ENCODE peak calls at places on chromosome 17, in nine cellular contexts. One of them, this sample, is unnamed.

GRCh38 chr17:8696456-8696855 is 48.2 kb downstream of the CCDC42 start:
- DNase-seq in prostate gland: no peak
- DNase-seq in hepatocyte: no peak
- DNase-seq in A549: no peak
- DNase-seq in DND-41: no peak
- DNase-seq in dorsolateral prefrontal cortex: no peak
- DNase-seq in heart right ventricle: no peak
- DNase-seq in HepG2: no peak
- DNase-seq in CD4-positive, CD25-positive, alpha-beta regulatory T cell: no peak
- DNase-seq in this sample: no peak

GRCh38 chr17:43924558-43924957 is 17.2 kb upstream of the MPP2 start:
- DNase-seq in prostate gland: no peak
- DNase-seq in hepatocyte: peak
- DNase-seq in DND-41: no peak
- DNase-seq in heart right ventricle: no peak
- DNase-seq in HepG2: no peak
- DNase-seq in CD4-positive, CD25-positive, alpha-beta regulatory T cell: no peak
- DNase-seq in A549: no peak
- DNase-seq in dorsolateral prefrontal cortex: no peak
- DNase-seq in this sample: no peak

GRCh38 chr17:66839616-66840015 is 4.7 kb downstream of the CACNG5 start:
- DNase-seq in prostate gland: no peak
- DNase-seq in A549: no peak
- DNase-seq in heart right ventricle: no peak
- DNase-seq in CD4-positive, CD25-positive, alpha-beta regulatory T cell: no peak
- DNase-seq in HepG2: no peak
- DNase-seq in hepatocyte: no peak
- DNase-seq in DND-41: no peak
- DNase-seq in dorsolateral prefrontal cortex: no peak
- DNase-seq in this sample: no peak

GRCh38 chr17:19645608-19646250 is 2.8 kb upstream of the ALDH3A2 start:
- DNase-seq in CD4-positive, CD25-positive, alpha-beta regulatory T cell: peak
- DNase-seq in DND-41: peak
- DNase-seq in prostate gland: no peak
- DNase-seq in A549: peak
- DNase-seq in HepG2: peak
- DNase-seq in dorsolateral prefrontal cortex: peak
- DNase-seq in hepatocyte: peak
- DNase-seq in heart right ventricle: peak
- DNase-seq in this sample: no peak

GRCh38 chr17:78358538-78359215 is 1.2 kb downstream of the SOCS3 start:
- DNase-seq in DND-41: no peak
- DNase-seq in hepatocyte: no peak
- DNase-seq in prostate gland: no peak
- DNase-seq in heart right ventricle: peak
- DNase-seq in CD4-positive, CD25-positive, alpha-beta regulatory T cell: peak
- DNase-seq in A549: peak
- DNase-seq in HepG2: no peak
- DNase-seq in dorsolateral prefrontal cortex: no peak
- DNase-seq in this sample: no peak

GRCh38 chr17:45376171-45376564 is 56.5 kb downstream of the ARHGAP27 start:
- DNase-seq in CD4-positive, CD25-positive, alpha-beta regulatory T cell: no peak
- DNase-seq in hepatocyte: no peak
- DNase-seq in HepG2: no peak
- DNase-seq in heart right ventricle: no peak
- DNase-seq in DND-41: no peak
- DNase-seq in dorsolateral prefrontal cortex: no peak
- DNase-seq in A549: no peak
- DNase-seq in prostate gland: no peak
- DNase-seq in this sample: no peak

GRCh38 chr17:7445011-7445927 is at the start of gene CHRNB1:
- DNase-seq in CD4-positive, CD25-positive, alpha-beta regulatory T cell: peak
- DNase-seq in prostate gland: no peak
- DNase-seq in A549: peak
- DNase-seq in hepatocyte: peak
- DNase-seq in heart right ventricle: peak
- DNase-seq in DND-41: peak
- DNase-seq in HepG2: peak
- DNase-seq in dorsolateral prefrontal cortex: peak
- DNase-seq in this sample: peak

GRCh38 chr17:53630638-53631037 is 192.1 kb upstream of the KIF2B start:
- DNase-seq in prostate gland: no peak
- DNase-seq in HepG2: no peak
- DNase-seq in DND-41: no peak
- DNase-seq in hepatocyte: no peak
- DNase-seq in dorsolateral prefrontal cortex: no peak
- DNase-seq in heart right ventricle: no peak
- DNase-seq in CD4-positive, CD25-positive, alpha-beta regulatory T cell: no peak
- DNase-seq in A549: no peak
- DNase-seq in this sample: no peak

GRCh38 chr17:6755731-6756184 is at the start of gene XAF1:
- DNase-seq in dorsolateral prefrontal cortex: no peak
- DNase-seq in heart right ventricle: peak
- DNase-seq in CD4-positive, CD25-positive, alpha-beta regulatory T cell: peak
- DNase-seq in prostate gland: peak
- DNase-seq in HepG2: no peak
- DNase-seq in hepatocyte: no peak
- DNase-seq in DND-41: peak
- DNase-seq in A549: no peak
- DNase-seq in this sample: peak

GRCh38 chr17:38751144-38751802 is 1.3 kb upstream of the PSMB3 start:
- DNase-seq in prostate gland: no peak
- DNase-seq in dorsolateral prefrontal cortex: no peak
- DNase-seq in HepG2: no peak
- DNase-seq in hepatocyte: peak
- DNase-seq in A549: peak
- DNase-seq in heart right ventricle: no peak
- DNase-seq in CD4-positive, CD25-positive, alpha-beta regulatory T cell: no peak
- DNase-seq in DND-41: peak
- DNase-seq in this sample: no peak

GRCh38 chr17:83122834-83123233 is 43.4 kb downstream of the METRNL start:
- DNase-seq in CD4-positive, CD25-positive, alpha-beta regulatory T cell: no peak
- DNase-seq in hepatocyte: no peak
- DNase-seq in DND-41: no peak
- DNase-seq in prostate gland: no peak
- DNase-seq in A549: peak
- DNase-seq in dorsolateral prefrontal cortex: no peak
- DNase-seq in HepG2: no peak
- DNase-seq in heart right ventricle: no peak
- DNase-seq in this sample: no peak

GRCh38 chr17:77681820-77682219 is 276.7 kb upstream of the TNRC6C start:
- DNase-seq in DND-41: no peak
- DNase-seq in dorsolateral prefrontal cortex: peak
- DNase-seq in HepG2: no peak
- DNase-seq in hepatocyte: peak
- DNase-seq in A549: no peak
- DNase-seq in prostate gland: peak
- DNase-seq in CD4-positive, CD25-positive, alpha-beta regulatory T cell: no peak
- DNase-seq in heart right ventricle: peak
- DNase-seq in this sample: no peak

GRCh38 chr17:45708707-45709290 is 75.3 kb upstream of the CRHR1 start:
- DNase-seq in A549: no peak
- DNase-seq in heart right ventricle: no peak
- DNase-seq in dorsolateral prefrontal cortex: no peak
- DNase-seq in prostate gland: no peak
- DNase-seq in HepG2: no peak
- DNase-seq in DND-41: no peak
- DNase-seq in hepatocyte: no peak
- DNase-seq in CD4-positive, CD25-positive, alpha-beta regulatory T cell: no peak
- DNase-seq in this sample: no peak

GRCh38 chr17:68768804-68769203 is 167.6 kb upstream of the FAM20A start:
- DNase-seq in hepatocyte: no peak
- DNase-seq in dorsolateral prefrontal cortex: no peak
- DNase-seq in prostate gland: no peak
- DNase-seq in DND-41: no peak
- DNase-seq in heart right ventricle: no peak
- DNase-seq in A549: no peak
- DNase-seq in HepG2: no peak
- DNase-seq in CD4-positive, CD25-positive, alpha-beta regulatory T cell: no peak
- DNase-seq in this sample: no peak

GRCh38 chr17:40901981-40902862 is 17.2 kb upstream of the KRT20 start:
- DNase-seq in HepG2: peak
- DNase-seq in heart right ventricle: no peak
- DNase-seq in CD4-positive, CD25-positive, alpha-beta regulatory T cell: no peak
- DNase-seq in DND-41: no peak
- DNase-seq in hepatocyte: peak
- DNase-seq in prostate gland: peak
- DNase-seq in A549: peak
- DNase-seq in dorsolateral prefrontal cortex: no peak
- DNase-seq in this sample: no peak

GRCh38 chr17:21286066-21286770 is 1.7 kb downstream of the MAP2K3 start:
- DNase-seq in prostate gland: peak
- DNase-seq in CD4-positive, CD25-positive, alpha-beta regulatory T cell: no peak
- DNase-seq in heart right ventricle: peak
- DNase-seq in hepatocyte: peak
- DNase-seq in DND-41: no peak
- DNase-seq in dorsolateral prefrontal cortex: no peak
- DNase-seq in A549: peak
- DNase-seq in HepG2: peak
- DNase-seq in this sample: peak

DNA sequence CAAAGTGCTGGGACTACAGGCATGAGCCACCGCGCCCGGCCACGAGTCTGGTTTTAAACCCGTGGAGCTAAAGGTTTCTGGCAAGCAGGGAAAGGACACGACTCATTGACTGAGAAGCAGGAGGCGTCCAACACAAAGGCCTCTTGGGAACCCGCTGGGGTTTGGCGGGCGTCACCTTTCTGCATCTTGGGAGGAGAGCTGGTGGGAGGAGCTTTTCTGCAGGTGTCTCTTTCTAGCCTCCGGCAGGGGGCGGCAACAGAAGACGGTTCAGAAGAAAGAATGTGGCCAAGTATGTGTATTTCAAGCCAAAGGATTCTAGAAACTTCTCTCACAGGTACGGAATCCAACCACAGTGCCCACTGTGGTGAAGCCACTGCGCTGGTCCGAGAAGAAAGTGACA is 97.4 kb downstream of the MRM3 start:
- DNase-seq in DND-41: peak
- DNase-seq in dorsolateral prefrontal cortex: no peak
- DNase-seq in prostate gland: peak
- DNase-seq in CD4-positive, CD25-positive, alpha-beta regulatory T cell: peak
- DNase-seq in hepatocyte: peak
- DNase-seq in HepG2: peak
- DNase-seq in heart right ventricle: peak
- DNase-seq in A549: peak
- DNase-seq in this sample: peak
- H3K27ac ChIP-seq in DND-41: no peak
- H3K27ac ChIP-seq in dorsolateral prefrontal cortex: no peak
- H3K27ac ChIP-seq in prostate gland: peak
- H3K27ac ChIP-seq in CD4-positive, CD25-positive, alpha-beta regulatory T cell: no peak
- H3K27ac ChIP-seq in hepatocyte: peak
- H3K27ac ChIP-seq in HepG2: no peak
- H3K27ac ChIP-seq in heart right ventricle: peak
- H3K27ac ChIP-seq in A549: no peak
- H3K27ac ChIP-seq in this sample: peak

DNA sequence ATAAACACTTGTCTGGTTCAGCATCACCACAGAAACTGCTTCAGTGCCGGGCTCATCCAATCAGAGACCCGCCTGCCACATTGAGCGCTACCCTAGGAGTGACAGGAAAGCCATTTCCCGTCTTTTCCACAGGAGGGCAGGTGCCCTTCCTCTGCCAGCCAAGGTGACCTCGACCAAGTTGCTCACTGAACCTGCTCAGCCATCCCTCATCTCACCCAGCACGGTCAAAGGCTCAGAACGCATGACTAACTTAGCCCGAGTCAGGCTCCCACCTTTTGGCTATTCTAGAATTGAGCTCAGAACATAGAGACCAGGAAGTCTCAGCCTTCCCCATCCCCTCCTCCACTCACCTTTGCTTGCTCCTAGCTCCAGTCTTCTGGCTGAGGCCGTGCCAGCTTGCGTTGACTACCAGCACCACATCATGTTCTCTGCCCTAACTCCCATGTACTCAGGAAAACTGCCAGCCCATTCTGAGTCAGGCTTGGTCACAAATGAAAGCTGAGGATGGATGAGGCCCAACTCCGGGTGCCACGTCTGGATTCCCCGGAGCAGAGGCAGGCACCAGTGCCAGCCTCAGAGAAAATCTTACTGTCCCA is 15.6 kb downstream of the MRPS23 start:
- DNase-seq in dorsolateral prefrontal cortex: peak
- DNase-seq in prostate gland: peak
- DNase-seq in HepG2: no peak
- DNase-seq in heart right ventricle: peak
- DNase-seq in hepatocyte: no peak
- DNase-seq in CD4-positive, CD25-positive, alpha-beta regulatory T cell: peak
- DNase-seq in DND-41: no peak
- DNase-seq in A549: no peak
- DNase-seq in this sample: no peak
- H3K27ac ChIP-seq in dorsolateral prefrontal cortex: no peak
- H3K27ac ChIP-seq in prostate gland: peak
- H3K27ac ChIP-seq in HepG2: no peak
- H3K27ac ChIP-seq in heart right ventricle: peak
- H3K27ac ChIP-seq in hepatocyte: no peak
- H3K27ac ChIP-seq in CD4-positive, CD25-positive, alpha-beta regulatory T cell: no peak
- H3K27ac ChIP-seq in DND-41: no peak
- H3K27ac ChIP-seq in A549: no peak
- H3K27ac ChIP-seq in this sample: peak

DNA sequence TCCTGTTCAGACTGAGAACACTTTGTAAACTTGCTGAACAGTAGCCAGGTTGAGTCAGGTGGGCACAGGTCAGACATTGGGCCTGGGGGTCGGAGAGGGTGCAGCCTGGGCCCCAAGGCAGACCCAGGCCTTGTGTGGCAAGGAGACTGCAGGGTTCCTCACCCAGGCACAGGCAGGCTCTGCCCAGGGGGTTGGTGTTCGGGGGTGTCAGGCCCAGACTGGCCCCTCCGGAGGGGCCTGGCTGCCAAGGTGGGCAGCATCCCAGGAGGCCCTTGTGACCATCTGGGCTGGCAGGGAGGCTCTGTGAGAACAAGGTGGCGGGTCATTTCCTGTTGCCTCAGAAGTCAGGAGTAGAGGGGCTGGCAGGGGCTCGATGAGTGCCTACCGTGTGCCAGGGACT is 585 bp upstream of the MYO15A start:
- DNase-seq in heart right ventricle: no peak
- DNase-seq in HepG2: no peak
- DNase-seq in prostate gland: no peak
- DNase-seq in hepatocyte: no peak
- DNase-seq in dorsolateral prefrontal cortex: no peak
- DNase-seq in A549: no peak
- DNase-seq in CD4-positive, CD25-positive, alpha-beta regulatory T cell: no peak
- DNase-seq in DND-41: no peak
- DNase-seq in this sample: no peak
- H3K27ac ChIP-seq in heart right ventricle: no peak
- H3K27ac ChIP-seq in HepG2: no peak
- H3K27ac ChIP-seq in prostate gland: no peak
- H3K27ac ChIP-seq in hepatocyte: no peak
- H3K27ac ChIP-seq in dorsolateral prefrontal cortex: no peak
- H3K27ac ChIP-seq in A549: no peak
- H3K27ac ChIP-seq in CD4-positive, CD25-positive, alpha-beta regulatory T cell: no peak
- H3K27ac ChIP-seq in DND-41: no peak
- H3K27ac ChIP-seq in this sample: no peak

DNA sequence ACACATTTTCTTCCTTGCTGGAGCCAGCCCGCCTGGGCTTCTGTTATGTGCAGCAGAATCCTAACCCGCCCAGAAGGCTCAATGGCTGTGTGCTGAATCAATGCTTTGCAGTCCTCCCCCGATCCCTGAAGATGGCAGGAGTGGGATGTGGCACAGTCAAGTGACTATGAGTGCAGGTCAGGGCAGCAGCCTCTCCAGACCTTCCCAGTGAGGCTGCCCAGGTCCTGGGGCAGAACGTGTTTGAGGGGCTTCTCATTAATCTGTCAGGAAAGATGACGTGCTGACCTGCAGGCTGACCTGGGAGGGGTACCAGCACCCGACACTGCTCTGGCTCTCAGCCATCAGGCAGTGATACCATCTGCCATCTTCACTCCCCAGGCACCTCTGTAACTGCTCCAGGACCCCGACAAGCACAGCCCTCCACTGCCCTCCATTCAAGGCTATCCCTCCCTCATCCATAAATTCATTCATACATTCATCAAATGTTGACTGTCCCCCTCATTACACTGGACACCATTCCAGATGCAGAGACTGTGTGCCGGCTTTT is 35.1 kb downstream of the LRRC75A start:
- DNase-seq in heart right ventricle: no peak
- DNase-seq in prostate gland: no peak
- DNase-seq in DND-41: no peak
- DNase-seq in HepG2: no peak
- DNase-seq in CD4-positive, CD25-positive, alpha-beta regulatory T cell: no peak
- DNase-seq in A549: no peak
- DNase-seq in dorsolateral prefrontal cortex: no peak
- DNase-seq in hepatocyte: no peak
- DNase-seq in this sample: no peak
- H3K27ac ChIP-seq in heart right ventricle: no peak
- H3K27ac ChIP-seq in prostate gland: no peak
- H3K27ac ChIP-seq in DND-41: no peak
- H3K27ac ChIP-seq in HepG2: no peak
- H3K27ac ChIP-seq in CD4-positive, CD25-positive, alpha-beta regulatory T cell: no peak
- H3K27ac ChIP-seq in A549: no peak
- H3K27ac ChIP-seq in dorsolateral prefrontal cortex: no peak
- H3K27ac ChIP-seq in hepatocyte: no peak
- H3K27ac ChIP-seq in this sample: no peak

This sample was measured in lung.